ENCODE peak calls at places on chromosomes 3 and 15, in eight cellular contexts. R is transverse colon; D is aorta; L is right atrium auricular region; F is breast epithelium; G is CD4-positive, alpha-beta T cell; U is cardiac muscle cell; B is uterus. I is an unnamed sample.

GRCh38 chr15:38941399-38941953 is 376.9 kb upstream of the RASGRP1 start:
- DNase-seq in F (no peak), B (no peak), L (no peak), D (no peak), R (no peak), U (peak; percentile 3), G (no peak), I (no peak)

GRCh38 chr15:67783303-67783702 is 42.0 kb upstream of the SKOR1 start:
- DNase-seq in B (no peak), U (no peak), D (no peak), R (peak; percentile 28), G (peak; percentile 35), L (no peak), F (no peak), I (no peak)

GRCh38 chr3:66472313-66473134 is 28.3 kb downstream of the LRIG1 start:
- DNase-seq in L (no peak), B (no peak), G (no peak), D (no peak), U (no peak), R (peak; percentile 54), F (no peak), I (no peak)

GRCh38 chr15:57566840-57567239 is 24.9 kb upstream of the MYZAP start:
- DNase-seq in R (peak; percentile 82), L (no peak), G (no peak), B (no peak), U (no peak), D (no peak), F (no peak), I (no peak)

GRCh38 chr3:33030802-33031201 is 66.1 kb downstream of the GLB1 start:
- DNase-seq in L (no peak), R (no peak), B (no peak), U (no peak), D (no peak), F (no peak), G (peak; percentile 16), I (no peak)

GRCh38 chr3:57951106-57951882 is 56.9 kb upstream of the FLNB start:
- DNase-seq in U (peak; percentile 67), F (peak; percentile 40), B (peak; percentile 79), R (peak; percentile 60), D (peak; percentile 89), L (peak; percentile 93), G (no peak), I (peak; percentile 68)

GRCh38 chr3:66393486-66394260 is 107.1 kb downstream of the LRIG1 start:
- DNase-seq in U (no peak), F (no peak), L (no peak), R (no peak), B (no peak), G (peak; percentile 56), D (no peak), I (peak; percentile 54)

GRCh38 chr3:175983369-175983768 is 1124.2 kb downstream of the NAALADL2 start:
- DNase-seq in G (no peak), D (no peak), F (no peak), R (no peak), B (no peak), U (no peak), L (no peak), I (no peak)

GRCh38 chr3:160611141-160611540 is 45.8 kb upstream of the KPNA4 start:
- DNase-seq in U (no peak), R (no peak), F (no peak), D (no peak), L (no peak), B (no peak), G (no peak), I (no peak)

GRCh38 chr3:143121240-143122088 is 1.9 kb downstream of the CHST2 start:
- DNase-seq in L (no peak), R (peak; percentile 50), U (peak; percentile 51), G (peak; percentile 65), D (peak; percentile 80), F (no peak), B (peak; percentile 16), I (peak; percentile 37)

GRCh38 chr3:171165499-171165921 is 139.0 kb upstream of the SLC2A2 start:
- DNase-seq in F (no peak), R (no peak), L (no peak), U (no peak), G (no peak), D (no peak), B (no peak), I (no peak)

GRCh38 chr3:14869877-14870563 is 51.3 kb downstream of the FGD5 start:
- DNase-seq in B (no peak), U (no peak), L (no peak), G (no peak), R (no peak), D (peak; percentile 39), F (no peak), I (no peak)

DNA sequence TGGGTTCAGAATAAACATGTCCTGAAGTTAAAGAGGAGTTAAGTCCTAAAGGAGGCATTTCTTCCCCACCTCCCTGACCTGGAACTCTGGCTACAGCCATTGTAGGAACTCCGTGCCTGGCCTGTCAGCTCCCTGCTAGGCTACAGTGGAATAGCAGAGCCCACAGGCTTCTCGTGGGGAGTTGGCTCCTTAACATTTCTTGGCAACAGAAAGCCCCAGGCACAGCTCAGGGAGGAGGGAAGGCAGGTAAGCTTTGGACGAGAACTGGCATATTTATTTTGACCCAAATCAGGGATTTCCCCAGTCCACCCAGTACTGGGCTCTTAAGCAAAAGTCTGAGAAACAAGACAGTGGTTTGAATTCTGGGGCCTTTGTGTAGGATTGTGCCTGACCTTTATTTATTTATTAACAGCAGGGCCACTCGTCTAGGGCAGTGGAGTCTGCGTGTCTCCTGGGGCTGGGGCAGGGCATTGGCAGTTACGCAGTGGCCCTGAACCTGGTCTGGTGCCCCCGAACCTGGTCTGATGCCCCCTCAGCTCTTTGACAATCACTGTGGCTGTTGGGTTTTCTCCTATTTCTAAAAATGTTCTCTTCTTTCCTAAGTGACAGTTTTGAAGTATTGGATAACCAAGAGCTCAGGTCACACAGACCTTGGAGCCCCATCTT is 7.9 kb upstream of the ISG20 start:
- DNase-seq in F (no peak), L (no peak), R (peak; percentile 3), D (peak; percentile 32), B (no peak), G (no peak), U (no peak), I (no peak)
- H3K27ac ChIP-seq in F (peak overlapping the region; percentile 64), L (peak overlapping the region; percentile 26), R (peak overlapping the region; percentile 63), D (no peak overlapping the region), B (peak overlapping the region; percentile 33), G (peak overlapping the region; percentile 47), U (no peak overlapping the region), I (peak overlapping the region; percentile 6)

GRCh38 chr15:76196949-76197315 is 114.3 kb downstream of the ETFA start:
- DNase-seq in U (no peak), F (peak; percentile 22), B (no peak), G (no peak), L (no peak), D (peak; percentile 86), R (peak; percentile 38), I (peak; percentile 57)
- H3K27ac ChIP-seq in U (peak overlapping the region; percentile 44), F (peak overlapping the region; percentile 57), B (no peak overlapping the region), G (no peak overlapping the region), L (peak overlapping the region; percentile 57), D (peak overlapping the region; percentile 11), R (peak overlapping the region; percentile 60), I (peak overlapping the region; percentile 82)

GRCh38 chr15:77525411-77525811 is 104.7 kb downstream of the HMG20A start:
- DNase-seq in R (no peak), G (no peak), F (no peak), U (no peak), D (peak; percentile 50), L (no peak), B (no peak), I (peak; percentile 25)

GRCh38 chr15:77527164-77527778 is 105.4 kb downstream of the LINGO1 start:
- DNase-seq in L (no peak), F (no peak), U (peak; percentile 77), D (peak; percentile 65), G (no peak), B (no peak), R (no peak), I (no peak)

GRCh38 chr15:77525907-77526581 is 105.4 kb downstream of the HMG20A start:
- DNase-seq in G (no peak), L (no peak), B (no peak), R (no peak), U (no peak), D (peak; percentile 57), F (no peak), I (peak; percentile 23)

GRCh38 chr15:77527831-77528231 is 104.9 kb downstream of the LINGO1 start:
- DNase-seq in R (no peak), G (no peak), L (no peak), B (no peak), U (no peak), F (no peak), D (peak; percentile 42), I (no peak)

DNA sequence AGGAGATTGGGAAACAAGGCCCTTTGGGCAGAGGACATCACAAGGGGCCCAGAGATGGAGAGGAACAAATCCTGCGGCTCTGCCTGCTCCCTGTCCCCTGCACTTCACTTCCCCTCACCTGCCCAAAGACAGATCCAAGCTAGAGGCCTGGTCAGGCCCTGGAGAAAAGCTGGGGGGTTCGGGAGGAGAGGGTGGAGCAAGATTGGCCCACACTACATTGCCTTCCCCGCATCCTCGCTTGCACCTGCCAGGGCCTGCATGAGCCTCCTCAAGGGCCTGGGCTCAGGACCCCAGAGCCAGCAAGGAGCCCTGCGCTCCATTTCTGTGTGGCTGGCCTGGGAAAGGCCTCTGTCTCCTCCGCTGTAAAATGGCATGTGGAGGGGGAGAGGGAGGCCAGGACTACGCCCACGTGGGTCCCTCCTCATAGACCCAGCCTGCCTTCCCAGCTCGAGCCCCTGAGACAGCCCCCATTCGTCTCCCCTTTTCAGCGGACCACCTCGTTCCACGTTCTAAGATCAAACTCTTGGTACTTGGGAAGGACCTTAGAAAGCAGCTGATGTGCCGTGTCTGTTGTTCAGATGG is 106.0 kb downstream of the HMG20A start:
- DNase-seq in R (no peak), F (no peak), B (no peak), G (no peak), U (no peak), D (peak; percentile 43), L (no peak), I (no peak)
- H3K27ac ChIP-seq in R (peak overlapping the region; percentile 44), F (peak overlapping the region; percentile 58), B (peak overlapping the region; percentile 11), G (no peak overlapping the region), U (peak overlapping the region; percentile 89), D (no peak overlapping the region), L (no peak overlapping the region), I (no peak overlapping the region)

DNA sequence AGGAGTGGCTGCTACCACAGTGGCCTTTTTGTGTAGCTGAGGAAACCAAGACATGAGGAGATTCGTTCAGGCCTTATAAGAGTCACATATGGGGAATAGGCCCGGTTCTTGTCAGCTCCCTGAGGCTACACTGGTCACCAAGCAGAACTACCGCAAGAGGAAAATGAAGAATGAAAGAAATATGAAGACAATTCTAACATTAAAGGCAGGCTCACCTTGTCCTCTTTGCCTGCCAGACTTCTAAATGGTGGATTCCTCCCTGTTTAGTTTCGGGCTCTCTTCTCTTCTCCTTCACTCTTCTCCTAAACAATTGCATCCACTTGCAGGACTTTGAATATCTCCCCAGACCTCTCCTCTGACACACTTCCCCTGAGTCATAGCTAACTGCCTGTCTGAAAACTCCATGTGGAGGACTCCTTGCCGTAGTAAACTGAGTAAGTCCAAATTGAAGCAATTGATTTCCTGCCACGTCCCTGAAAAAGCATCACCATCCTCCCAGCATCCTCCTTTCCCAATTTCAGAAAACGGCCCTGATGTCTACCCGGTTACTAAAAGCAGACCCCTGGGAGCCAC is 30.2 kb upstream of the VEPH1 start:
- DNase-seq in L (no peak), R (no peak), G (no peak), U (no peak), F (no peak), B (no peak), D (no peak), I (no peak)
- H3K27ac ChIP-seq in L (no peak overlapping the region), R (no peak overlapping the region), G (no peak overlapping the region), U (no peak overlapping the region), F (no peak overlapping the region), B (no peak overlapping the region), D (no peak overlapping the region), I (peak overlapping the region; percentile 30)